ENCODE peak calls at places on chromosomes 5 and 9, in ten cellular contexts. X, C, W, T, Q, K, Z, V, N and B are unnamed samples.

GRCh38 chr5:67182406-67182805 is 14.2 kb downstream of the CD180 start:
- DNase-seq in K (no peak), V (no peak), X (peak; percentile 66), W (peak; percentile 64), Q (peak; percentile 89), C (no peak), Z (no peak), T (peak; percentile 61), N (peak; percentile 50), B (peak; percentile 42)

GRCh38 chr9:88949425-88949824 is 41.8 kb upstream of the S1PR3 start:
- DNase-seq in W (no peak), V (peak; percentile 59), Q (peak; percentile 33), X (no peak), T (no peak), N (peak; percentile 32), K (no peak), C (no peak), Z (no peak), B (no peak)

GRCh38 chr5:171525086-171525485 is 105.6 kb downstream of the FGF18 start:
- DNase-seq in K (no peak), W (no peak), C (no peak), X (no peak), V (no peak), Z (no peak), T (no peak), Q (no peak), N (no peak), B (no peak)

GRCh38 chr5:180376511-180376910 is 23.4 kb upstream of the GFPT2 start:
- DNase-seq in Q (no peak), K (no peak), V (no peak), X (no peak), C (no peak), T (no peak), Z (no peak), W (no peak), N (no peak), B (no peak)

GRCh38 chr9:134442486-134443168 is 116.4 kb downstream of the RXRA start:
- DNase-seq in W (no peak), N (no peak), X (no peak), V (no peak), C (peak; percentile 38), K (no peak), Q (peak; percentile 86), Z (no peak), T (no peak), B (no peak)

GRCh38 chr5:389197-389821 is 53.7 kb upstream of the EXOC3 start:
- DNase-seq in K (no peak), T (no peak), Z (no peak), V (peak; percentile 37), Q (no peak), W (no peak), N (peak; percentile 20), X (peak; percentile 2), C (no peak), B (no peak)

GRCh38 chr9:36008774-36009300 is 27.9 kb upstream of the RECK start:
- DNase-seq in Q (peak; percentile 88), T (peak; percentile 64), C (peak; percentile 15), K (peak; percentile 37), N (no peak), W (no peak), Z (peak; percentile 29), V (no peak), X (no peak), B (no peak)

GRCh38 chr9:87286506-87286905 is 211.2 kb upstream of the DAPK1 start:
- DNase-seq in N (no peak), X (no peak), V (no peak), T (no peak), W (no peak), Q (no peak), K (no peak), C (no peak), Z (no peak), B (no peak)

GRCh38 chr9:137506702-137507171 is 43.5 kb downstream of the PNPLA7 start:
- DNase-seq in C (no peak), K (no peak), Q (peak; percentile 81), X (no peak), Z (no peak), W (no peak), N (no peak), V (no peak), T (no peak), B (no peak)

GRCh38 chr5:125894383-125894782 is 528.8 kb upstream of the GRAMD2B start:
- DNase-seq in X (no peak), W (no peak), C (no peak), Q (no peak), N (no peak), Z (no peak), K (no peak), V (no peak), T (no peak), B (no peak)

GRCh38 chr5:60334281-60334713 is 365.7 kb downstream of the DEPDC1B start:
- DNase-seq in T (no peak), Q (peak; percentile 86), C (no peak), X (no peak), N (no peak), W (no peak), K (no peak), Z (no peak), V (no peak), B (no peak)

GRCh38 chr9:133132174-133132573 is 11.1 kb upstream of the RALGDS start:
- DNase-seq in T (no peak), W (no peak), X (no peak), V (no peak), C (no peak), Z (no peak), Q (no peak), N (no peak), K (no peak), B (no peak)

GRCh38 chr9:133128152-133128551 is 7.1 kb upstream of the RALGDS start:
- DNase-seq in K (no peak), W (no peak), N (no peak), Q (no peak), Z (no peak), V (no peak), X (no peak), C (no peak), T (no peak), B (no peak)

GRCh38 chr9:133131506-133131905 is 10.5 kb upstream of the RALGDS start:
- DNase-seq in C (no peak), T (no peak), V (no peak), Z (no peak), N (no peak), X (no peak), W (no peak), Q (peak; percentile 51), K (no peak), B (no peak)

GRCh38 chr9:133129001-133129799 is 8.2 kb upstream of the RALGDS start:
- DNase-seq in Q (no peak), K (no peak), V (no peak), W (no peak), N (no peak), T (no peak), Z (no peak), X (no peak), C (peak; percentile 92), B (peak; percentile 35)

DNA sequence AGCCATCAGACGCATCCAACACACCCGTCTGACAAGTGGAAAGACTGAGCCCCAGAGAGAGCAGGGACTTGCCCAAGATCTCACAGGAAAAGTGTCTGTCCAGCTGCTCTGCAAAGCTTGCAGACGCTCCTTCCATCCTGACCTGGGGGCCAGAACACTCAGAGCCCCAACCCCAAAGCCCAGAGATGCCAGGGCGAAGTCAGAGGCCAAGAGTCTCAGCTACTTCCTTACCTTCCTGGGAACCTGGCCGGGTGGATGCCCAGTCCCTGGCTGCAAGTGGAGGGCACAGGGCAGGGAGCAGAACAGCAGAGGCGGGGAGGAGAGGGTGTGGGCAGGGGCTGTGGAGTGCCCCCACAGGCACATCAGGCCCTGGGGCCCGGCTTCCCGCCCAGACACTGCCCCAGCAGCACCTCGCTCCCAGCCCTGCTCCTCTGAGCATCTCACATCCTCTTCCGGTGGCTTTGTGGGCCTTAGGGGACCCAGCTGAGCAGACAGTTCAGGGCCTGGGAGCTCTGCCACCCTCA is 9.7 kb upstream of the RALGDS start:
- DNase-seq in Q (no peak), W (no peak), K (peak; percentile 55), N (no peak), V (no peak), T (no peak), C (no peak), X (no peak), Z (peak; percentile 59), B (no peak)
- H3K27ac ChIP-seq in Q (no peak overlapping the region), W (no peak overlapping the region), K (peak overlapping the region; percentile 100), N (peak overlapping the region; percentile 52), V (no peak overlapping the region), T (peak overlapping the region; percentile 85), C (no peak overlapping the region), X (peak overlapping the region; percentile 54), Z (peak overlapping the region; percentile 98), B (peak overlapping the region; percentile 100)

GRCh38 chr5:7663808-7664207 is 187.1 kb downstream of the CFAP90 start:
- DNase-seq in W (no peak), Q (no peak), C (no peak), V (no peak), X (no peak), T (no peak), N (no peak), Z (no peak), K (no peak), B (no peak)
- H3K27ac ChIP-seq in W (no peak overlapping the region), Q (no peak overlapping the region), C (no peak overlapping the region), V (no peak overlapping the region), X (no peak overlapping the region), T (no peak overlapping the region), N (no peak overlapping the region), Z (no peak overlapping the region), K (no peak overlapping the region), B (no peak overlapping the region)

GRCh38 chr9:129596541-129597328 is 24.2 kb downstream of the C9orf50 start:
- DNase-seq in K (no peak), W (peak; percentile 59), T (peak; percentile 48), C (peak; percentile 62), V (no peak), N (peak; percentile 50), Z (no peak), X (peak; percentile 47), Q (peak; percentile 68), B (no peak)

GRCh38 chr9:129594632-129595031 is 26.3 kb downstream of the C9orf50 start:
- DNase-seq in C (no peak), W (no peak), Q (no peak), T (no peak), N (no peak), V (no peak), Z (no peak), X (no peak), K (no peak), B (no peak)

GRCh38 chr9:129595323-129595741 is 25.6 kb downstream of the C9orf50 start:
- DNase-seq in Z (no peak), Q (peak; percentile 86), N (no peak), W (no peak), V (no peak), K (no peak), C (no peak), T (no peak), X (no peak), B (no peak)

GRCh38 chr9:129597355-129598088 is 23.4 kb downstream of the C9orf50 start:
- DNase-seq in Z (no peak), X (peak; percentile 49), Q (peak; percentile 80), C (peak; percentile 77), V (no peak), K (no peak), N (peak; percentile 63), W (no peak), T (no peak), B (no peak)

GRCh38 chr9:129595903-129596540 is 24.9 kb downstream of the C9orf50 start:
- DNase-seq in N (no peak), X (no peak), T (no peak), Z (no peak), K (no peak), C (no peak), V (no peak), Q (no peak), W (no peak), B (no peak)
- H3K27ac ChIP-seq in N (no peak overlapping the region), X (peak overlapping the region; percentile 99), T (peak overlapping the region; percentile 94), Z (no peak overlapping the region), K (no peak overlapping the region), C (no peak overlapping the region), V (no peak overlapping the region), Q (peak overlapping the region; percentile 58), W (peak overlapping the region; percentile 31), B (no peak overlapping the region)

GRCh38 chr9:76266649-76267627 is 127.3 kb downstream of the RFK start:
- DNase-seq in T (no peak), C (no peak), W (no peak), Z (no peak), X (no peak), Q (no peak), K (no peak), V (no peak), N (no peak), B (no peak)
- H3K27ac ChIP-seq in T (no peak overlapping the region), C (no peak overlapping the region), W (no peak overlapping the region), Z (no peak overlapping the region), X (no peak overlapping the region), Q (no peak overlapping the region), K (no peak overlapping the region), V (no peak overlapping the region), N (no peak overlapping the region), B (no peak overlapping the region)